ENCODE peak calls at places on chromosomes 12 and 14, in nine cellular contexts. One of them, this sample, is unnamed.

GRCh38 chr14:68365228-68365627 is 427.6 kb downstream of the ZFP36L1 start:
- DNase-seq in AG10803: peak; percentile 59
- DNase-seq in AG04450: peak; percentile 16
- DNase-seq in fibroblast of pulmonary artery: peak; percentile 51
- DNase-seq in endodermal cell: no peak
- DNase-seq in WERI-Rb-1: no peak
- DNase-seq in neural crest cell: no peak
- DNase-seq in uterus: no peak
- DNase-seq in BE2C: no peak
- DNase-seq in this sample: no peak

GRCh38 chr14:98997526-98998205 is 274.3 kb downstream of the BCL11B start:
- DNase-seq in AG10803: no peak
- DNase-seq in AG04450: no peak
- DNase-seq in fibroblast of pulmonary artery: no peak
- DNase-seq in endodermal cell: peak; percentile 24
- DNase-seq in WERI-Rb-1: no peak
- DNase-seq in neural crest cell: no peak
- DNase-seq in uterus: no peak
- DNase-seq in BE2C: no peak
- DNase-seq in this sample: no peak

GRCh38 chr12:77599782-77600491 is 230.8 kb upstream of the NAV3 start:
- DNase-seq in AG10803: no peak
- DNase-seq in AG04450: no peak
- DNase-seq in fibroblast of pulmonary artery: no peak
- DNase-seq in endodermal cell: no peak
- DNase-seq in WERI-Rb-1: no peak
- DNase-seq in neural crest cell: no peak
- DNase-seq in uterus: no peak
- DNase-seq in BE2C: no peak
- DNase-seq in this sample: no peak

GRCh38 chr12:67080637-67081036 is 188.5 kb upstream of the CAND1 start:
- DNase-seq in AG10803: no peak
- DNase-seq in AG04450: no peak
- DNase-seq in fibroblast of pulmonary artery: no peak
- DNase-seq in endodermal cell: no peak
- DNase-seq in WERI-Rb-1: no peak
- DNase-seq in neural crest cell: no peak
- DNase-seq in uterus: no peak
- DNase-seq in BE2C: no peak
- DNase-seq in this sample: no peak

GRCh38 chr14:103408491-103409155 is 23.4 kb downstream of the MARK3 start:
- DNase-seq in AG10803: no peak
- DNase-seq in AG04450: no peak
- DNase-seq in fibroblast of pulmonary artery: peak; percentile 70
- DNase-seq in endodermal cell: peak; percentile 72
- DNase-seq in WERI-Rb-1: no peak
- DNase-seq in neural crest cell: no peak
- DNase-seq in uterus: no peak
- DNase-seq in BE2C: no peak
- DNase-seq in this sample: no peak

GRCh38 chr14:56310643-56311042 is 192.4 kb downstream of the PELI2 start:
- DNase-seq in AG10803: peak; percentile 13
- DNase-seq in AG04450: no peak
- DNase-seq in fibroblast of pulmonary artery: peak; percentile 51
- DNase-seq in endodermal cell: no peak
- DNase-seq in WERI-Rb-1: no peak
- DNase-seq in neural crest cell: no peak
- DNase-seq in uterus: no peak
- DNase-seq in BE2C: no peak
- DNase-seq in this sample: no peak

GRCh38 chr14:51448831-51449665 is 202.7 kb upstream of the FRMD6 start:
- DNase-seq in AG10803: peak; percentile 96
- DNase-seq in AG04450: peak; percentile 53
- DNase-seq in fibroblast of pulmonary artery: peak; percentile 88
- DNase-seq in endodermal cell: no peak
- DNase-seq in WERI-Rb-1: peak; percentile 68
- DNase-seq in neural crest cell: no peak
- DNase-seq in uterus: no peak
- DNase-seq in BE2C: peak; percentile 38
- DNase-seq in this sample: no peak

GRCh38 chr14:73887704-73888459 is 1.2 kb downstream of the ZNF410 start:
- DNase-seq in AG10803: no peak
- DNase-seq in AG04450: no peak
- DNase-seq in fibroblast of pulmonary artery: no peak
- DNase-seq in endodermal cell: no peak
- DNase-seq in WERI-Rb-1: no peak
- DNase-seq in neural crest cell: no peak
- DNase-seq in uterus: no peak
- DNase-seq in BE2C: no peak
- DNase-seq in this sample: no peak

GRCh38 chr14:73277376-73277775 is 40.1 kb downstream of the PAPLN start:
- DNase-seq in AG10803: no peak
- DNase-seq in AG04450: no peak
- DNase-seq in fibroblast of pulmonary artery: no peak
- DNase-seq in endodermal cell: no peak
- DNase-seq in WERI-Rb-1: no peak
- DNase-seq in neural crest cell: no peak
- DNase-seq in uterus: no peak
- DNase-seq in BE2C: no peak
- DNase-seq in this sample: no peak

DNA sequence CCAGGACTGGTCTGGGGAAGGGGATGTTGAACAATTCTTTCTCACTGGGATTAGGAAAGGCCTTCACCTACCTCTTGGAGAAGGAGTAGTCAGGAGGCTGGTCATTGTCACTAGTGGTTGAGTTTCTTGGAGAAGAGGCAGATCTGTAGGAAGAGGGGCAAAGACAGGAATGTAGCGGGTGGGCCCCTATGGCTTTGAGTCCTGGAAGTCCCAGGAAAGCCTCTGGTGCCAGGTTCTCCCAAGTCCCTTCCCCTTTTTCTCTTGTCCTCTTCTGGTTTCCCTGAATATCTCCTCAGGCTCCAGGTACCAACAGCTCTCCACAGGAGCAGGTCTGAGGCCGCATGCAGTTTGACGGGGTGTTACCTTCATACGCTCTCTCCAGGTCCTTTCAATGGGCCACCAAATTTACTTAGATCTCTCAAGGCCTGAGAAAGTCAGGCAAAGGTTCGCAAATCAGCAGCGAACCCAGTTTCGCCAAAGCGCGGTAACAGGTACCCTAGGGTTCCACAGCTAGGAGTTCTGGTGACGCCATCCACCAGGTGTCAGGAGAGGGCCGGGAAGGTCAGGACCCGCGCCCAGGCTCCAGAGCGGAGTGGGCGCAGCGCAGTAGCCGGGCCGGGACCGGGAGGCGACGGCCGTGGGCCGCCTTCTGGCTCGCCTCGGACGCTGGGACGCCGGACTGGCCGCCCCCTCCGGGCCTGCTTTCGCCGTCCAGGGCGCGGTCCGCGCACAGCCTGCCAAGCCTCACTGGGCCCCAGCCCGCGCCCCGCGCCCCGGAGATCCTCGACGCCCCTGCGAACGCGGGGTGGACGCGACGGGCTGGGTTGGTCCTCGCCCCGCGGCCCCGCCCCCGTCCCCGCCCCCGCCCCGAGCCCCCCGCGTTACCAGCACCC is 795 bp downstream of the SMAGP start:
- DNase-seq in AG10803: peak; percentile 29
- DNase-seq in AG04450: no peak
- DNase-seq in fibroblast of pulmonary artery: peak; percentile 39
- DNase-seq in endodermal cell: peak; percentile 97
- DNase-seq in WERI-Rb-1: peak; percentile 83
- DNase-seq in neural crest cell: peak; percentile 20
- DNase-seq in uterus: no peak
- DNase-seq in BE2C: peak; percentile 68
- DNase-seq in this sample: no peak
- TF ChIP-seq CTCF in AG10803: peak; percentile 44
- TF ChIP-seq CTCF in AG04450: peak; percentile 34
- TF ChIP-seq CTCF in fibroblast of pulmonary artery: peak; percentile 20
- TF ChIP-seq CTCF in endodermal cell: peak; percentile 84
- TF ChIP-seq CTCF in WERI-Rb-1: peak; percentile 79
- TF ChIP-seq CTCF in neural crest cell: peak; percentile 51
- TF ChIP-seq CTCF in uterus: peak; percentile 22
- TF ChIP-seq CTCF in BE2C: peak; percentile 53
- TF ChIP-seq CTCF in this sample: peak; percentile 40

GRCh38 chr14:47040490-47040889 is 388.9 kb upstream of the RPL10L start:
- DNase-seq in AG10803: no peak
- DNase-seq in AG04450: no peak
- DNase-seq in fibroblast of pulmonary artery: no peak
- DNase-seq in endodermal cell: peak; percentile 54
- DNase-seq in WERI-Rb-1: peak; percentile 61
- DNase-seq in neural crest cell: no peak
- DNase-seq in uterus: no peak
- DNase-seq in BE2C: peak; percentile 42
- DNase-seq in this sample: peak; percentile 33

GRCh38 chr14:47039336-47039735 is 387.8 kb upstream of the RPL10L start:
- DNase-seq in AG10803: no peak
- DNase-seq in AG04450: no peak
- DNase-seq in fibroblast of pulmonary artery: no peak
- DNase-seq in endodermal cell: no peak
- DNase-seq in WERI-Rb-1: no peak
- DNase-seq in neural crest cell: no peak
- DNase-seq in uterus: no peak
- DNase-seq in BE2C: no peak
- DNase-seq in this sample: no peak

DNA sequence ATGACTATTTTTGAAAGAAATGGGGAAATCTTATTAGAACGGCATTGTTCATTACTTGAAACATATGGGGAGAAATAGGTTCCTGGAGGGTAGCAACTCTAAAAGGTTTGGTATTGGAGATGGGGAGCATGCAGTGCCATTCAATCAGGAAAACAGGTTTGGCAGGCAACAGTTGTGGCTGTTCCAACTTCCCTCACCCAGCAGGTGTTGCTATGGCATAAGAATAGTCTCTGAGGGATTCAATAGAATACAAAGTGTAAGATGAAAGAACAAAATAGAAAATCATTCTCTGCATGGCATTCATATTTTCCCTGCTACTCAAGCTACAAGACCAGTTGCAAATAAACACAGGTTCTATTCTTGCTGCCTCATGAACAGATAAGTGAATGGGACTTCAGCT is 393.3 kb upstream of the RPL10L start:
- DNase-seq in AG10803: no peak
- DNase-seq in AG04450: no peak
- DNase-seq in fibroblast of pulmonary artery: no peak
- DNase-seq in endodermal cell: peak; percentile 71
- DNase-seq in WERI-Rb-1: peak; percentile 51
- DNase-seq in neural crest cell: no peak
- DNase-seq in uterus: no peak
- DNase-seq in BE2C: peak; percentile 17
- DNase-seq in this sample: no peak
- TF ChIP-seq CTCF in AG10803: no peak
- TF ChIP-seq CTCF in AG04450: no peak
- TF ChIP-seq CTCF in fibroblast of pulmonary artery: no peak
- TF ChIP-seq CTCF in endodermal cell: peak; percentile 73
- TF ChIP-seq CTCF in WERI-Rb-1: peak; percentile 63
- TF ChIP-seq CTCF in neural crest cell: no peak
- TF ChIP-seq CTCF in uterus: no peak
- TF ChIP-seq CTCF in BE2C: peak; percentile 61
- TF ChIP-seq CTCF in this sample: peak; percentile 71

DNA sequence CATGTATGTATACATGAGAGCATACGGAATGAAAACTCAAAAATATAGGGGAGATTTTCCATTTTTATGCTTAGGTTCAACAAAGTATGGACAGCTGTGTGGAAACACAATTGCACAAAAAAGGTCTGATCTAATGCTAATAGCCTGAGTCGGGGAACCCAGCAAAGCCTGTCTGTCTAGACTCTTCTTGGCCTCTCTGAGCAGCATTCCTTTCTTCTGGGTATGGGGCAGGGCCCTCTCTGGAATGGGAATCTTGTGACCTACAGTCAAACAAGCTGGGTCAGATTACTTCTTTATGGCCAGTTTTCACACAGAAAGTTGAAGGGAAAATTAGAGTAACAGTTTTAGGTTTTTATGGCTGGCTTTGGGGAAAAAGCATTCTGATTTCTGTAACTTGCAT is 534.0 kb upstream of the LMO3 start:
- DNase-seq in AG10803: no peak
- DNase-seq in AG04450: no peak
- DNase-seq in fibroblast of pulmonary artery: no peak
- DNase-seq in endodermal cell: no peak
- DNase-seq in WERI-Rb-1: no peak
- DNase-seq in neural crest cell: no peak
- DNase-seq in uterus: no peak
- DNase-seq in BE2C: no peak
- DNase-seq in this sample: no peak
- TF ChIP-seq CTCF in AG10803: no peak
- TF ChIP-seq CTCF in AG04450: no peak
- TF ChIP-seq CTCF in fibroblast of pulmonary artery: no peak
- TF ChIP-seq CTCF in endodermal cell: no peak
- TF ChIP-seq CTCF in WERI-Rb-1: no peak
- TF ChIP-seq CTCF in neural crest cell: no peak
- TF ChIP-seq CTCF in uterus: no peak
- TF ChIP-seq CTCF in BE2C: no peak
- TF ChIP-seq CTCF in this sample: no peak

DNA sequence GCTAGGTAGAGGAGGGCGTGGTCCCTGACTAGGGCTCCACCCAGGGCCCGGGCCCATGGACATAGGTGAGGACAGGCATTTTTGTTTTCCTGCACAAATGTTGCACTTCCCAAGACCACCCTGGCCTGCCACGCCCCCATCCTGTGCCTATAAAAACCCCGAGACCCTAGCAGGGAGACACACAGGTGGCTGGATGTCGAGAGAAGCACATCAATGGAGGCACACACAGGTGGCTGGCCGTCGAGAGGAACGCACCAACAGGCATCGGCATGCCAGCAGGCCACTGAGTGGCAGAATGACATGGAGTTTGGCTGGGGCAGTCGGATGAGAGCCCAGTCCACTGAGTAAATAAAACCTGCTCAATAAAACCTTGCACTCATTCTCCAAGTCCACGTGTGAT is 157.9 kb upstream of the ABCD2 start:
- DNase-seq in AG10803: no peak
- DNase-seq in AG04450: no peak
- DNase-seq in fibroblast of pulmonary artery: no peak
- DNase-seq in endodermal cell: no peak
- DNase-seq in WERI-Rb-1: no peak
- DNase-seq in neural crest cell: no peak
- DNase-seq in uterus: no peak
- DNase-seq in BE2C: no peak
- DNase-seq in this sample: no peak
- TF ChIP-seq CTCF in AG10803: no peak
- TF ChIP-seq CTCF in AG04450: no peak
- TF ChIP-seq CTCF in fibroblast of pulmonary artery: no peak
- TF ChIP-seq CTCF in endodermal cell: no peak
- TF ChIP-seq CTCF in WERI-Rb-1: no peak
- TF ChIP-seq CTCF in neural crest cell: no peak
- TF ChIP-seq CTCF in uterus: no peak
- TF ChIP-seq CTCF in BE2C: no peak
- TF ChIP-seq CTCF in this sample: no peak

GRCh38 chr12:95943231-95943842 is at the start of gene AMDHD1:
- DNase-seq in AG10803: peak; percentile 40
- DNase-seq in AG04450: no peak
- DNase-seq in fibroblast of pulmonary artery: peak; percentile 40
- DNase-seq in endodermal cell: peak; percentile 93
- DNase-seq in WERI-Rb-1: peak; percentile 56
- DNase-seq in neural crest cell: peak; percentile 65
- DNase-seq in uterus: peak; percentile 24
- DNase-seq in BE2C: peak; percentile 84
- DNase-seq in this sample: peak; percentile 9
- TF ChIP-seq CTCF in AG10803: peak; percentile 17
- TF ChIP-seq CTCF in AG04450: peak; percentile 35
- TF ChIP-seq CTCF in fibroblast of pulmonary artery: peak; percentile 2
- TF ChIP-seq CTCF in endodermal cell: peak; percentile 66
- TF ChIP-seq CTCF in WERI-Rb-1: peak; percentile 47
- TF ChIP-seq CTCF in neural crest cell: peak; percentile 50
- TF ChIP-seq CTCF in uterus: peak; percentile 30
- TF ChIP-seq CTCF in BE2C: peak; percentile 26
- TF ChIP-seq CTCF in this sample: no peak

This sample was measured in retinal pigment epithelial cell.